ENCODE peak calls at places on chromosomes 5 and 9, in six cellular contexts. One of them, this sample, is unnamed. For H3K4me1 and H3K27me3, the result is how much of the 10 kb centered on the place peaks cover.

GRCh38 chr5:134784946-134785620 is 26.5 kb downstream of the DDX46 start:
- DNase-seq in hepatocyte: no peak
- DNase-seq in SJSA1: peak
- DNase-seq in left ventricle myocardium inferior: no peak
- DNase-seq in CD8-positive, alpha-beta T cell: no peak
- DNase-seq in tibial artery: no peak
- DNase-seq in this sample: no peak

GRCh38 chr5:60148356-60148755 is 254.8 kb upstream of the PDE4D start:
- DNase-seq in SJSA1: no peak
- DNase-seq in tibial artery: no peak
- DNase-seq in hepatocyte: no peak
- DNase-seq in left ventricle myocardium inferior: no peak
- DNase-seq in CD8-positive, alpha-beta T cell: no peak
- DNase-seq in this sample: no peak

GRCh38 chr5:129836321-129836720 is 67.9 kb upstream of the CHSY3 start:
- DNase-seq in left ventricle myocardium inferior: no peak
- DNase-seq in hepatocyte: no peak
- DNase-seq in SJSA1: no peak
- DNase-seq in tibial artery: no peak
- DNase-seq in CD8-positive, alpha-beta T cell: no peak
- DNase-seq in this sample: no peak

GRCh38 chr5:136040746-136041415 is 12.1 kb downstream of the TGFBI start:
- DNase-seq in left ventricle myocardium inferior: no peak
- DNase-seq in SJSA1: no peak
- DNase-seq in CD8-positive, alpha-beta T cell: no peak
- DNase-seq in hepatocyte: no peak
- DNase-seq in tibial artery: no peak
- DNase-seq in this sample: no peak

GRCh38 chr5:32067774-32068173 is 106.3 kb downstream of the GOLPH3 start:
- DNase-seq in tibial artery: no peak
- DNase-seq in hepatocyte: no peak
- DNase-seq in CD8-positive, alpha-beta T cell: no peak
- DNase-seq in SJSA1: no peak
- DNase-seq in left ventricle myocardium inferior: no peak
- DNase-seq in this sample: no peak

GRCh38 chr9:76654051-76654461 is 110.2 kb upstream of the PCA3 start:
- DNase-seq in left ventricle myocardium inferior: no peak
- DNase-seq in tibial artery: no peak
- DNase-seq in hepatocyte: no peak
- DNase-seq in CD8-positive, alpha-beta T cell: no peak
- DNase-seq in SJSA1: peak
- DNase-seq in this sample: no peak

GRCh38 chr5:8394965-8395364 is 526.0 kb downstream of the MTRR start:
- DNase-seq in hepatocyte: no peak
- DNase-seq in tibial artery: no peak
- DNase-seq in left ventricle myocardium inferior: no peak
- DNase-seq in SJSA1: no peak
- DNase-seq in CD8-positive, alpha-beta T cell: no peak
- DNase-seq in this sample: no peak

GRCh38 chr5:10552183-10553143 is 11.4 kb upstream of the ANKRD33B start:
- DNase-seq in CD8-positive, alpha-beta T cell: no peak
- DNase-seq in SJSA1: peak
- DNase-seq in left ventricle myocardium inferior: no peak
- DNase-seq in hepatocyte: no peak
- DNase-seq in tibial artery: no peak
- DNase-seq in this sample: no peak

GRCh38 chr5:126373621-126374416 is 49.4 kb upstream of the GRAMD2B start:
- DNase-seq in left ventricle myocardium inferior: no peak
- DNase-seq in SJSA1: no peak
- DNase-seq in tibial artery: no peak
- DNase-seq in CD8-positive, alpha-beta T cell: no peak
- DNase-seq in hepatocyte: no peak
- DNase-seq in this sample: no peak

GRCh38 chr9:90870646-90871326 is 69.2 kb downstream of the SYK start:
- DNase-seq in CD8-positive, alpha-beta T cell: no peak
- DNase-seq in left ventricle myocardium inferior: no peak
- DNase-seq in tibial artery: no peak
- DNase-seq in hepatocyte: peak
- DNase-seq in SJSA1: no peak
- DNase-seq in this sample: no peak

GRCh38 chr9:13705913-13706312 is 426.4 kb upstream of the MPDZ start:
- DNase-seq in tibial artery: peak
- DNase-seq in left ventricle myocardium inferior: peak
- DNase-seq in hepatocyte: peak
- DNase-seq in CD8-positive, alpha-beta T cell: no peak
- DNase-seq in SJSA1: no peak
- DNase-seq in this sample: peak

GRCh38 chr5:168747987-168748777 is 169.0 kb upstream of the PANK3 start:
- DNase-seq in SJSA1: peak
- DNase-seq in tibial artery: no peak
- DNase-seq in CD8-positive, alpha-beta T cell: no peak
- DNase-seq in left ventricle myocardium inferior: peak
- DNase-seq in hepatocyte: peak
- DNase-seq in this sample: no peak

GRCh38 chr9:84031534-84031933 is 50.9 kb downstream of the RMI1 start:
- DNase-seq in SJSA1: no peak
- DNase-seq in hepatocyte: no peak
- DNase-seq in CD8-positive, alpha-beta T cell: no peak
- DNase-seq in left ventricle myocardium inferior: no peak
- DNase-seq in tibial artery: no peak
- DNase-seq in this sample: no peak

GRCh38 chr9:35690447-35691324 is 961 bp upstream of the TPM2 start:
- DNase-seq in left ventricle myocardium inferior: peak
- DNase-seq in tibial artery: peak
- DNase-seq in hepatocyte: peak
- DNase-seq in SJSA1: peak
- DNase-seq in CD8-positive, alpha-beta T cell: peak
- DNase-seq in this sample: peak

GRCh38 chr9:4573176-4573575 is 82.9 kb downstream of the SLC1A1 start:
- DNase-seq in tibial artery: no peak
- DNase-seq in CD8-positive, alpha-beta T cell: no peak
- DNase-seq in left ventricle myocardium inferior: no peak
- DNase-seq in hepatocyte: no peak
- DNase-seq in SJSA1: no peak
- DNase-seq in this sample: no peak

GRCh38 chr5:134124289-134125194 is 10.1 kb downstream of the TCF7 start:
- DNase-seq in SJSA1: peak
- DNase-seq in hepatocyte: no peak
- DNase-seq in left ventricle myocardium inferior: no peak
- DNase-seq in tibial artery: no peak
- DNase-seq in CD8-positive, alpha-beta T cell: no peak
- DNase-seq in this sample: no peak

GRCh38 chr9:136965771-136966484 is 11.4 kb upstream of the PTGDS start:
- DNase-seq in CD8-positive, alpha-beta T cell: no peak
- DNase-seq in SJSA1: no peak
- DNase-seq in hepatocyte: no peak
- DNase-seq in tibial artery: no peak
- DNase-seq in left ventricle myocardium inferior: no peak
- DNase-seq in this sample: no peak

GRCh38 chr5:1644810-1645571 is 121.2 kb upstream of the LPCAT1 start:
- DNase-seq in CD8-positive, alpha-beta T cell: peak
- DNase-seq in SJSA1: peak
- DNase-seq in left ventricle myocardium inferior: peak
- DNase-seq in tibial artery: peak
- DNase-seq in hepatocyte: peak
- DNase-seq in this sample: peak

GRCh38 chr5:180832638-180833068 is 28.4 kb downstream of the ZFP62 start:
- DNase-seq in SJSA1: no peak
- DNase-seq in tibial artery: no peak
- DNase-seq in left ventricle myocardium inferior: no peak
- DNase-seq in CD8-positive, alpha-beta T cell: no peak
- DNase-seq in hepatocyte: no peak
- DNase-seq in this sample: no peak

GRCh38 chr9:136572003-136572595 is 26.3 kb upstream of the NOTCH1 start:
- DNase-seq in hepatocyte: peak
- DNase-seq in left ventricle myocardium inferior: peak
- DNase-seq in SJSA1: peak
- DNase-seq in tibial artery: no peak
- DNase-seq in CD8-positive, alpha-beta T cell: no peak
- DNase-seq in this sample: no peak

GRCh38 chr9:132168851-132169250 is 7.0 kb downstream of the NTNG2 start:
- DNase-seq in tibial artery: no peak
- DNase-seq in CD8-positive, alpha-beta T cell: no peak
- DNase-seq in left ventricle myocardium inferior: no peak
- DNase-seq in hepatocyte: no peak
- DNase-seq in SJSA1: no peak
- DNase-seq in this sample: no peak

GRCh38 chr5:106825379-106825778 is 845.4 kb downstream of the EFNA5 start:
- DNase-seq in SJSA1: no peak
- DNase-seq in tibial artery: no peak
- DNase-seq in CD8-positive, alpha-beta T cell: no peak
- DNase-seq in left ventricle myocardium inferior: no peak
- DNase-seq in hepatocyte: no peak
- DNase-seq in this sample: no peak

GRCh38 chr9:112870556-112870955 is 20.1 kb downstream of the SLC46A2 start:
- DNase-seq in SJSA1: no peak
- DNase-seq in hepatocyte: no peak
- DNase-seq in tibial artery: no peak
- DNase-seq in left ventricle myocardium inferior: no peak
- DNase-seq in CD8-positive, alpha-beta T cell: no peak
- DNase-seq in this sample: no peak
- H3K4me1 ChIP-seq in SJSA1: under half
- H3K4me1 ChIP-seq in hepatocyte: under half
- H3K4me1 ChIP-seq in tibial artery: under half
- H3K4me1 ChIP-seq in left ventricle myocardium inferior: under half
- H3K4me1 ChIP-seq in CD8-positive, alpha-beta T cell: under half
- H3K4me1 ChIP-seq in this sample: under half

DNA sequence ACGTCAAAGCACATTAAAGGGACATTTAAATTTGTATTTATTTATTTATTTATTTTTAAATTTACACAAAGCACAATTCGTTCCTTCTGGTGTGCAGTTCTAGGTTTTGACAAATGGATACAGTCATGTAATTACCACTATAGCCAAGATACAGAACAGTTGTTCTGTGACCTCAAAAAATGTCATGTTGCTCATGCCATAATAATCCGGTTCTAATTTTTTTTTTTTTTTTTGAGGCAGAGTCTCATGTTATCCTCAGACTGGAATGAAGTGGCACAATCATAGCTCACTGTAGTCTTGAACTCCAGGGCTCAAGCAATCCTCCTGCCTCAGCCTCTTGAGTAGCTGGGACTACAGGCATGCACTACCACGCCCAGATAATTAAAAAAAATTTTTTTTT is 7.8 kb downstream of the IGFBPL1 start:
- DNase-seq in CD8-positive, alpha-beta T cell: no peak
- DNase-seq in hepatocyte: no peak
- DNase-seq in tibial artery: no peak
- DNase-seq in SJSA1: no peak
- DNase-seq in left ventricle myocardium inferior: no peak
- DNase-seq in this sample: no peak
- H3K27me3 ChIP-seq in CD8-positive, alpha-beta T cell: under half
- H3K27me3 ChIP-seq in hepatocyte: under half
- H3K27me3 ChIP-seq in tibial artery: under half
- H3K27me3 ChIP-seq in SJSA1: under half
- H3K27me3 ChIP-seq in left ventricle myocardium inferior: half or more
- H3K27me3 ChIP-seq in this sample: under half

GRCh38 chr9:114375386-114375785 is 12.4 kb downstream of the AKNA start:
- DNase-seq in tibial artery: no peak
- DNase-seq in SJSA1: no peak
- DNase-seq in CD8-positive, alpha-beta T cell: no peak
- DNase-seq in left ventricle myocardium inferior: no peak
- DNase-seq in hepatocyte: no peak
- DNase-seq in this sample: no peak

GRCh38 chr9:114376586-114376985 is 11.2 kb downstream of the AKNA start:
- DNase-seq in left ventricle myocardium inferior: no peak
- DNase-seq in SJSA1: no peak
- DNase-seq in CD8-positive, alpha-beta T cell: no peak
- DNase-seq in hepatocyte: no peak
- DNase-seq in tibial artery: no peak
- DNase-seq in this sample: no peak

GRCh38 chr9:114378883-114379282 is 8.9 kb downstream of the AKNA start:
- DNase-seq in left ventricle myocardium inferior: no peak
- DNase-seq in hepatocyte: no peak
- DNase-seq in tibial artery: no peak
- DNase-seq in CD8-positive, alpha-beta T cell: no peak
- DNase-seq in SJSA1: no peak
- DNase-seq in this sample: no peak

GRCh38 chr9:114377046-114377445 is 10.7 kb downstream of the AKNA start:
- DNase-seq in hepatocyte: no peak
- DNase-seq in left ventricle myocardium inferior: no peak
- DNase-seq in tibial artery: no peak
- DNase-seq in SJSA1: no peak
- DNase-seq in CD8-positive, alpha-beta T cell: no peak
- DNase-seq in this sample: no peak

GRCh38 chr9:114378016-114378415 is 9.8 kb downstream of the AKNA start:
- DNase-seq in tibial artery: no peak
- DNase-seq in hepatocyte: no peak
- DNase-seq in SJSA1: no peak
- DNase-seq in left ventricle myocardium inferior: no peak
- DNase-seq in CD8-positive, alpha-beta T cell: no peak
- DNase-seq in this sample: no peak
- H3K27ac ChIP-seq in tibial artery: no peak
- H3K27ac ChIP-seq in hepatocyte: no peak
- H3K27ac ChIP-seq in SJSA1: no peak
- H3K27ac ChIP-seq in left ventricle myocardium inferior: no peak
- H3K27ac ChIP-seq in CD8-positive, alpha-beta T cell: peak
- H3K27ac ChIP-seq in this sample: no peak

GRCh38 chr5:132424167-132424935 is 54.8 kb downstream of the SLC22A5 start:
- DNase-seq in hepatocyte: peak
- DNase-seq in SJSA1: no peak
- DNase-seq in CD8-positive, alpha-beta T cell: no peak
- DNase-seq in left ventricle myocardium inferior: no peak
- DNase-seq in tibial artery: no peak
- DNase-seq in this sample: no peak

GRCh38 chr5:132426525-132427138 is 57.1 kb downstream of the SLC22A5 start:
- DNase-seq in hepatocyte: peak
- DNase-seq in tibial artery: peak
- DNase-seq in left ventricle myocardium inferior: peak
- DNase-seq in CD8-positive, alpha-beta T cell: peak
- DNase-seq in SJSA1: peak
- DNase-seq in this sample: peak

GRCh38 chr5:132425009-132425937 is 55.8 kb downstream of the SLC22A5 start:
- DNase-seq in tibial artery: no peak
- DNase-seq in hepatocyte: peak
- DNase-seq in SJSA1: peak
- DNase-seq in CD8-positive, alpha-beta T cell: peak
- DNase-seq in left ventricle myocardium inferior: no peak
- DNase-seq in this sample: no peak

GRCh38 chr5:132427285-132428146 is 58.0 kb downstream of the SLC22A5 start:
- DNase-seq in tibial artery: peak
- DNase-seq in left ventricle myocardium inferior: peak
- DNase-seq in hepatocyte: peak
- DNase-seq in SJSA1: no peak
- DNase-seq in CD8-positive, alpha-beta T cell: peak
- DNase-seq in this sample: peak

DNA sequence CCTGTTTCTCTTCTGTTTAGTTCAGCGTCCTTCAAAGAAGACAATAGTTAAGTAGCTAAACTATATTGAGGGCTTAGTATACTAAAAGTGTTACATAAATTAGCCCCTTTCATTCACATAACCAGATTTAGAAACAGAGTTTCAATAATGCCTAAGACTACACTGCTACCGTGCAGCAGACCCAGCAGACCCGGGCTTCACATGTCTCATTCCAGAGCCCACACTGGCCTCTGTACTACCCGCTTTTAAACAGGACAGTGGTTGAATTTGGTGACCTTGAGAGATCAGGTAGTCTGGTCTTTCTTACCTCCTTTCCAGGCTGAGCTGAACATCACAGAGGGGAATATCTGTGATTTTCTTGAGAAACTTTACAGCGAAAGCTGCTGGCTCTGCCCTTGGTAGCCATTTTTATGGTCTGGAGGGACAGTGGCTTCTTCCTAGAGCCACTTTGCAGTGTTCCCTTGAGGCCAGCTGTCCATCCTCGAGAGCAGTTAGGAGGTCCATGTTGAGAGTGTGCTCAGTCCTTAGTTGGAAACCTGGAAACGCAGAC is 56.5 kb downstream of the SLC22A5 start:
- DNase-seq in left ventricle myocardium inferior: no peak
- DNase-seq in hepatocyte: no peak
- DNase-seq in CD8-positive, alpha-beta T cell: no peak
- DNase-seq in tibial artery: no peak
- DNase-seq in SJSA1: no peak
- DNase-seq in this sample: no peak
- H3K4me1 ChIP-seq in left ventricle myocardium inferior: half or more
- H3K4me1 ChIP-seq in hepatocyte: half or more
- H3K4me1 ChIP-seq in CD8-positive, alpha-beta T cell: half or more
- H3K4me1 ChIP-seq in tibial artery: half or more
- H3K4me1 ChIP-seq in SJSA1: half or more
- H3K4me1 ChIP-seq in this sample: half or more